ENCODE peak calls at places on chromosomes 6 and 20, in five cellular contexts. One of them, this sample, is unnamed.
A peak's percentile ranks its signal among the peaks of the same experiment; 100 is the strongest.

GRCh38 chr6:97215157-97215769 is 67.8 kb downstream of the MMS22L start:
- DNase-seq in A549: peak; percentile 0
- DNase-seq in IMR-90: peak; percentile 76
- DNase-seq in GM12878: no peak
- DNase-seq in K562: peak; percentile 20
- DNase-seq in this sample: peak; percentile 48

GRCh38 chr20:10172998-10173655 is 45.5 kb upstream of the SNAP25 start:
- DNase-seq in A549: no peak
- DNase-seq in IMR-90: no peak
- DNase-seq in GM12878: no peak
- DNase-seq in K562: no peak
- DNase-seq in this sample: no peak

GRCh38 chr6:105066836-105067235 is 109.9 kb downstream of the LIN28B start:
- DNase-seq in A549: no peak
- DNase-seq in IMR-90: no peak
- DNase-seq in GM12878: no peak
- DNase-seq in K562: no peak
- DNase-seq in this sample: no peak

GRCh38 chr6:138293428-138293827 is 75.1 kb upstream of the PBOV1 start:
- DNase-seq in A549: no peak
- DNase-seq in IMR-90: no peak
- DNase-seq in GM12878: no peak
- DNase-seq in K562: no peak
- DNase-seq in this sample: no peak

GRCh38 chr20:58557713-58558335 is 42.6 kb upstream of the APCDD1L start:
- DNase-seq in A549: no peak
- DNase-seq in IMR-90: peak; percentile 54
- DNase-seq in GM12878: no peak
- DNase-seq in K562: no peak
- DNase-seq in this sample: no peak

GRCh38 chr20:60365063-60365640 is 406.9 kb downstream of the CDH26 start:
- DNase-seq in A549: no peak
- DNase-seq in IMR-90: no peak
- DNase-seq in GM12878: no peak
- DNase-seq in K562: no peak
- DNase-seq in this sample: peak; percentile 54

GRCh38 chr6:156676721-156677120 is 100.5 kb upstream of the ARID1B start:
- DNase-seq in A549: no peak
- DNase-seq in IMR-90: no peak
- DNase-seq in GM12878: no peak
- DNase-seq in K562: no peak
- DNase-seq in this sample: no peak

GRCh38 chr6:138643210-138643609 is 130.4 kb upstream of the CCDC28A start:
- DNase-seq in A549: no peak
- DNase-seq in IMR-90: no peak
- DNase-seq in GM12878: no peak
- DNase-seq in K562: no peak
- DNase-seq in this sample: no peak

GRCh38 chr20:43178079-43178478 is 11.6 kb downstream of the PTPRT start:
- DNase-seq in A549: no peak
- DNase-seq in IMR-90: no peak
- DNase-seq in GM12878: no peak
- DNase-seq in K562: no peak
- DNase-seq in this sample: no peak

GRCh38 chr6:125983246-125983945 is 2.9 kb upstream of the TRMT11 start:
- DNase-seq in A549: no peak
- DNase-seq in IMR-90: peak; percentile 91
- DNase-seq in GM12878: no peak
- DNase-seq in K562: no peak
- DNase-seq in this sample: no peak

GRCh38 chr6:99993533-99994251 is at the start of gene MCHR2:
- DNase-seq in A549: no peak
- DNase-seq in IMR-90: no peak
- DNase-seq in GM12878: no peak
- DNase-seq in K562: no peak
- DNase-seq in this sample: no peak

GRCh38 chr6:6005467-6006427 is 978 bp downstream of the NRN1 start:
- DNase-seq in A549: no peak
- DNase-seq in IMR-90: no peak
- DNase-seq in GM12878: no peak
- DNase-seq in K562: no peak
- DNase-seq in this sample: peak; percentile 44

GRCh38 chr6:165843121-165843520 is 180.1 kb upstream of the PDE10A start:
- DNase-seq in A549: no peak
- DNase-seq in IMR-90: no peak
- DNase-seq in GM12878: no peak
- DNase-seq in K562: no peak
- DNase-seq in this sample: no peak

GRCh38 chr6:153031335-153031955 is 28.9 kb upstream of the MTRF1L start:
- DNase-seq in A549: peak; percentile 7
- DNase-seq in IMR-90: peak; percentile 64
- DNase-seq in GM12878: no peak
- DNase-seq in K562: no peak
- DNase-seq in this sample: no peak

GRCh38 chr6:109269953-109270517 is 112.2 kb downstream of the CD164 start:
- DNase-seq in A549: no peak
- DNase-seq in IMR-90: no peak
- DNase-seq in GM12878: no peak
- DNase-seq in K562: no peak
- DNase-seq in this sample: no peak

GRCh38 chr20:56788041-56788670 is 159.1 kb downstream of the TFAP2C start:
- DNase-seq in A549: peak; percentile 86
- DNase-seq in IMR-90: peak; percentile 95
- DNase-seq in GM12878: no peak
- DNase-seq in K562: no peak
- DNase-seq in this sample: no peak
- TF ChIP-seq RCOR1 in A549: peak; percentile 92
- TF ChIP-seq RCOR1 in IMR-90: no peak
- TF ChIP-seq RCOR1 in GM12878: no peak
- TF ChIP-seq RCOR1 in K562: no peak
- TF ChIP-seq RCOR1 in this sample: no peak

DNA sequence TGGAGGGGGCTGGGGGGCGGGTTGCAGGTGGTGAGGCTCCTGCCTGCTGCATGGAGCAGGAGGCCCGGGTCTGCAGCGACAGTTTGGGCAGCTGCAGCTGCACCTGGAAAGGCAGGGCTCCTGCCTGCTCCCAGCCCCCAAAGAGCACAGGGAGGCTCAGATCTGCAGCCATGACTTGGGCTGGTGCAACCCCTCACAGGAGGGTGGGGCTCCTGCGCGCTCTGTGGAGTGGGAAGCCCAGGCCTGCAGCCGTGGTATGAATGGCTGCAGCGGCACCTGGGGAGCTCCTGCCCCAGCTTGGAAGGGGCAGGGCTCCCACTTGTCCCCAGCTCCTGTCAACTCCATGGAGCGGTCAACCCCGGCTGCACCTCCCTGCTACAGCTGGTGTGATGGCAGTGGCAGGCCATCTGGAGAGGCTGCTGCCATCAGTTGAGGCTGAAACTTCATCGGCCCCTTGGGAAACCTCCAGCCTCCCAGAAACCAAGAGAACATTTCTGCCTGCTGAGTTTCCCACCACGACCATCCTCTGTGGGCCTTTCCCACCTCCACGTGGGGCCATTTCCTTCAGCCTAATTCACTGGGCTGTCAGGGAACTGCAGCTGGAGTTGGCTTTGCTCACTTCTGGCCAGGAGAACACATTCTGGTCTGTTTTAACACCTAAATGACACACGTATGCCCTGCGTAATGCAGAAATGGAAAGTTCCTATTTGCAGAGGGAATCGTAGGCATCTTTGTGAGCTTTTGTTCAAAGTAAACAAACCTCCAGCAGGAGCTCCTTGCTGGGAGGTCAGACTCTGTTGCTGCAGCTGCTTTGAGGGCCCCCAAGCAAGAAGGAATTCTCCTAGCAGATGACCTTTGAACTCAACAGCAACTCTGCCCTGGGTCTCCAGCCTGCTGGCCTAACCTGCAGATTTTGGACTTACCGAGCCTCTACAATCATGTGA is 429.0 kb downstream of the PREX1 start:
- DNase-seq in A549: no peak
- DNase-seq in IMR-90: no peak
- DNase-seq in GM12878: no peak
- DNase-seq in K562: no peak
- DNase-seq in this sample: no peak
- TF ChIP-seq RCOR1 in A549: no peak
- TF ChIP-seq RCOR1 in IMR-90: no peak
- TF ChIP-seq RCOR1 in GM12878: no peak
- TF ChIP-seq RCOR1 in K562: no peak
- TF ChIP-seq RCOR1 in this sample: no peak

GRCh38 chr6:119241124-119241491 is 108.5 kb downstream of the MAN1A1 start:
- DNase-seq in A549: no peak
- DNase-seq in IMR-90: peak; percentile 59
- DNase-seq in GM12878: peak; percentile 8
- DNase-seq in K562: no peak
- DNase-seq in this sample: no peak
- TF ChIP-seq RCOR1 in A549: no peak
- TF ChIP-seq RCOR1 in IMR-90: no peak
- TF ChIP-seq RCOR1 in GM12878: no peak
- TF ChIP-seq RCOR1 in K562: no peak
- TF ChIP-seq RCOR1 in this sample: no peak

DNA sequence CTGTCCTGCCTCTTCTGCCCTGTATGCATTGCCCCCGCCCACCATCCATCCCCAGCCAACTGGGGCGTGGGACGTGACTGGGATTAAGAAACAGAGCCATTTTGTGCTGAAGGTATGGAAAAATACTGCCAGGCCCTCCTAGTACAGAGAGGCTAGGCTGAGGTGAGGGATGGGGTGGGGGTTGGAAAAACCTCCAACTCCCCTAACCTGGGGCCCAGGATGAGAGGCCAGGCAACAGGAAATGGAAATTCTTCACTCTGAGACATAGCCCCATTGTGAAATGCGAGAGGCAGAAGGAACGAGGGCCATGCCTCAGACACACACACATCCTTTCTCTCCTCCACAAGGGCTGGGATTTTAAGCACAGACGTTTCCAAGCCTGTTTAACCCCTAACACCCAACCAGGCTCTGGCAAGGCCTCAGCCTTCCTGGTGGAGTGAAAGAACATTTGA is 19.9 kb downstream of the KCNK5 start:
- DNase-seq in A549: no peak
- DNase-seq in IMR-90: no peak
- DNase-seq in GM12878: no peak
- DNase-seq in K562: no peak
- DNase-seq in this sample: no peak
- TF ChIP-seq RCOR1 in A549: no peak
- TF ChIP-seq RCOR1 in IMR-90: no peak
- TF ChIP-seq RCOR1 in GM12878: no peak
- TF ChIP-seq RCOR1 in K562: no peak
- TF ChIP-seq RCOR1 in this sample: no peak

DNA sequence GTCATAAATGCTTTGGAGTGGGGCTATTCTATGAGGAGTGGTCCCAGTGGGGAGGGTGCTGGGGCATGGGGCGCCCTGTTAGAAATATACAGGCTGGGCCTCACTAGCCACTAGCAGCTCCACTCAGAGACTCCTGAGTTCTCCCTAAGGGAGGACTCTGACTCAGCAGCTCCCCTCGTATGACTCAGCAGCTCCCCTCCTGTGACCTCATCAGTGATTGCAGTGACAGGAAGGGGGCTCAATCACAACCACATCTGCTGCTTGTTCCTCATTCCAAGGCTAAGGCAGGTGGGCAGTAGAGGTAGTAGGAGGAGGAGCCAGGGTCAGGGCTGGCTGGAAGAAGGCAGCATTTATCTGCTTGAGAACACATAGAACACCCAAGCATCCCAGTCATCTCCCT is 73.7 kb downstream of the PRND start:
- DNase-seq in A549: peak; percentile 80
- DNase-seq in IMR-90: peak; percentile 80
- DNase-seq in GM12878: no peak
- DNase-seq in K562: peak; percentile 45
- DNase-seq in this sample: no peak
- TF ChIP-seq RCOR1 in A549: no peak
- TF ChIP-seq RCOR1 in IMR-90: no peak
- TF ChIP-seq RCOR1 in GM12878: no peak
- TF ChIP-seq RCOR1 in K562: peak; percentile 64
- TF ChIP-seq RCOR1 in this sample: no peak

GRCh38 chr6:33566182-33567084 is 13.6 kb downstream of the BAK1 start:
- DNase-seq in A549: no peak
- DNase-seq in IMR-90: peak; percentile 60
- DNase-seq in GM12878: no peak
- DNase-seq in K562: no peak
- DNase-seq in this sample: no peak
- TF ChIP-seq RCOR1 in A549: no peak
- TF ChIP-seq RCOR1 in IMR-90: no peak
- TF ChIP-seq RCOR1 in GM12878: no peak
- TF ChIP-seq RCOR1 in K562: no peak
- TF ChIP-seq RCOR1 in this sample: no peak

This sample was measured in SK-N-SH.